ENCODE peak calls at places on chromosome 6, in nine cellular contexts. U, M, N, V, C, Y, X, F and S are unnamed samples.
A peak's percentile ranks its signal among the peaks of the same experiment; 100 is the strongest.

GRCh38 chr6:106974337-106974998 is at the start of gene CD24:
- DNase-seq in U (no peak), M (peak; percentile 76), N (peak; percentile 88), V (peak; percentile 51), C (peak; percentile 91), Y (no peak), X (no peak), F (no peak), S (no peak)

GRCh38 chr6:36444470-36444869 is 1.7 kb downstream of the KCTD20 start:
- DNase-seq in U (peak; percentile 32), M (no peak), N (no peak), V (peak; percentile 31), C (peak; percentile 25), Y (no peak), X (no peak), F (peak; percentile 81), S (peak; percentile 67)

GRCh38 chr6:30912746-30913520 is 1.1 kb upstream of the VARS2 start:
- DNase-seq in U (no peak), M (no peak), N (no peak), V (no peak), C (no peak), Y (no peak), X (no peak), F (no peak), S (no peak)

GRCh38 chr6:121584591-121585369 is 149.3 kb downstream of the GJA1 start:
- DNase-seq in U (peak; percentile 38), M (no peak), N (no peak), V (no peak), C (no peak), Y (no peak), X (no peak), F (peak; percentile 48), S (peak; percentile 5)

GRCh38 chr6:7137335-7138106 is 29.8 kb downstream of the RREB1 start:
- DNase-seq in U (peak; percentile 51), M (peak; percentile 57), N (peak; percentile 30), V (no peak), C (no peak), Y (no peak), X (peak; percentile 64), F (peak; percentile 58), S (no peak)

GRCh38 chr6:6694825-6695710 is 106.5 kb downstream of the LY86 start:
- DNase-seq in U (no peak), M (peak; percentile 71), N (no peak), V (peak; percentile 35), C (peak; percentile 40), Y (no peak), X (no peak), F (peak; percentile 30), S (no peak)

GRCh38 chr6:169811072-169811471 is 59.6 kb downstream of the ERMARD start:
- DNase-seq in U (no peak), M (peak; percentile 20), N (no peak), V (no peak), C (peak; percentile 3), Y (no peak), X (no peak), F (no peak), S (no peak)

GRCh38 chr6:3523966-3524365 is 67.1 kb upstream of the SLC22A23 start:
- DNase-seq in U (no peak), M (no peak), N (no peak), V (no peak), C (no peak), Y (no peak), X (no peak), F (no peak), S (no peak)

GRCh38 chr6:138036955-138037592 is 70.1 kb downstream of the PERP start:
- DNase-seq in U (peak; percentile 53), M (no peak), N (no peak), V (no peak), C (no peak), Y (no peak), X (no peak), F (no peak), S (no peak)

GRCh38 chr6:138035070-138035469 is 72.1 kb downstream of the PERP start:
- DNase-seq in U (no peak), M (no peak), N (no peak), V (peak; percentile 83), C (no peak), Y (no peak), X (no peak), F (no peak), S (no peak)

GRCh38 chr6:138034229-138034628 is 73.0 kb downstream of the PERP start:
- DNase-seq in U (no peak), M (no peak), N (no peak), V (no peak), C (no peak), Y (no peak), X (no peak), F (no peak), S (no peak)

GRCh38 chr6:138038148-138038870 is 68.9 kb downstream of the PERP start:
- DNase-seq in U (no peak), M (no peak), N (no peak), V (no peak), C (no peak), Y (no peak), X (no peak), F (no peak), S (no peak)

DNA sequence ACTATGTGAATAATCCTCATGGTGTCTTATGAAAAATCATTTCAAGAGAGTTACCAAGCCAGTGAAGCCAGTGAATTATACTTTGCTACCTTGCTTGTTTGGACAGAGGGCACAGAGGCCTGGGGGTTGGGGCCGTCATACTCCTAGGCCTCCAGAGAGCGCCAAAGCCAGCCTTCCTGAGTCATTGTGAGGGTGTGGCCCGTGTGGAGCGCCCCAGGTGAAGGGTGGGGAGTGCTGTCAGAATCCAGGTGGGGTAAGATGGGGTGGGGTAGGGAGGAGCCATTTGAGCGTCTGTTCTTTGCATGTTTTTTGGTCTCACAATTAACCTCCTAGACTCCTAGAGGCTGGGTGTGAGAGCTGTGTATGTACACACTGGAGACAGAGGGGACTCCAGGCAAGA is 71.1 kb downstream of the PERP start:
- DNase-seq in U (no peak), M (peak; percentile 35), N (no peak), V (peak; percentile 65), C (peak; percentile 15), Y (no peak), X (no peak), F (no peak), S (no peak)
- TF ChIP-seq CTCF in U (no peak), M (no peak), N (no peak), V (no peak), C (no peak), Y (no peak), X (no peak), F (no peak), S (no peak)

DNA sequence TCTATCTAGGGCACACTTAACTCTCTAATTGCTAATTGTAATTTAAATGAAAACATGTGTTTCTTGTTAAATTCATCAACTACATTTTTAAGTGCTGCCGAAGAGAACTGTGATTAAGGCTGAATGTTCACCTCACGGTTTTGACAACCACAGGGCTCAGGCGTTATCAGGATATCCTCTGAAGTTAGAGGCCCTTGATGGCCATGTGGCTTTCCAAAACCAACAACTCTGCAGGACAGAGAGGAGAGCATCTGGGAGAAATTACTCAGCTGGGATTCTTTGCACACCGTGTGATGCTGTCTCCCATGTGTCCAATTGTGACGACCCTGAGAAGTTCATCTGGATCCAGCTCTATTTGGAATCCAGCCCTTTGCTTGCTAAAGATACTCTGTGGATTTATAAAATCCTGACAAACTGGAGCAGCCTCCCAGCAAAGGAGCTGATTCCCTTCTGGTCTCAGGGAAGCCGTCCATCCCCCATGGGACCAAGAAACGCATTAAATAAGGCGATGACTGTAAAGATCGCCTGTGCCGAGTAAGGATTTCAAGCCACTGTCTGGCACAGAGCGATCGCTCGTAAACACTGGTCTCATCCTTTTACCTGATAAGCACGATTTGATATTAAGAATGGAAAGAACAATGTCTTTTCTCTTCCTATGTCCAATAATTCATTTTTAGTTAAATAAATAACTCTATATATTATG is 401.1 kb downstream of the CD83 start:
- DNase-seq in U (no peak), M (no peak), N (no peak), V (no peak), C (no peak), Y (no peak), X (no peak), F (no peak), S (peak; percentile 9)
- TF ChIP-seq CTCF in U (no peak), M (no peak), N (no peak), V (no peak), C (no peak), Y (no peak), X (no peak), F (no peak), S (no peak)

GRCh38 chr6:82362144-82362543 is 1.5 kb upstream of the TPBG start:
- DNase-seq in U (no peak), M (no peak), N (no peak), V (no peak), C (no peak), Y (no peak), X (no peak), F (no peak), S (no peak)

GRCh38 chr6:82364087-82365010 is 732 bp downstream of the TPBG start:
- DNase-seq in U (peak; percentile 60), M (peak; percentile 78), N (peak; percentile 74), V (peak; percentile 66), C (peak; percentile 72), Y (peak; percentile 8), X (peak; percentile 74), F (peak; percentile 64), S (no peak)

GRCh38 chr6:82362868-82363267 is 749 bp upstream of the TPBG start:
- DNase-seq in U (peak; percentile 95), M (peak; percentile 33), N (peak; percentile 23), V (peak; percentile 26), C (peak; percentile 54), Y (no peak), X (peak; percentile 93), F (peak; percentile 85), S (peak; percentile 90)

GRCh38 chr6:82365011-82365751 is 1.6 kb downstream of the TPBG start:
- DNase-seq in U (no peak), M (peak; percentile 67), N (peak; percentile 54), V (peak; percentile 34), C (peak; percentile 61), Y (peak; percentile 9), X (peak; percentile 23), F (peak; percentile 27), S (no peak)

DNA sequence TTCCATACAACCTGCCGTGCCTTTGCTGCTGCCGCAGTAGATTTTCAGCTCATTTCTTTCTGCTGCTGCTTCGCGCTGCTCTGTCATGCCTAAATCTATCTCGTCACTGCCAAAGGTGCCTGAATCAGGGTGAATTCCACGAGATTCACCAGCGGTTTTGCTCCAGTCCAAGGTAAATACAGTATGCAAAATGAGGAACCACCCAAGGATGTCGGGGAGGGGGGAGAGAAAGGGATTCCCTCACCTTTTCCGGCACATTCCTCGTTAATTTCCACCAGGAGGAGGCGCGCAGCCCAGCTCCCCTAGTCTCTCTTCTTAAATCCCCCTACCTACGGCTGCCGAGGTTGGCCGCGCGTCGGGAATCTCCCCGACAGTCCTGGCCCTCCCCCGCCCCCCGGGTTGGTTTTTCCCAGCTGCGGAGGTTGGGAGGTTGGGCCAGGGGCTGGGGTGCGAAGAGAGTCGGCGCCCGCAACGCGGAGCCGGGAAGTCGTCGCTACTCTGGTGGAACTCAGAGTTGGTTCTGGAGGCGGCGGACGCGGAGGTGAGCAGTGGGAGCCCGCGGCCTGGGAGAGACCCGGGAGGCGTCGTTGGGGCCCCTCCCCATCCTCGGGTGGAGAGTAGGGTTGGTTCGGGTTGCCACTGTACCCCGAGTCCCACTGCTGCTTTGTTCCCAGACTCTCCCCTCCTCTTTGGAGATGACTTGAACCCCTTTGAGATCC is at the start of gene TPBG:
- DNase-seq in U (peak; percentile 69), M (peak; percentile 89), N (peak; percentile 85), V (peak; percentile 79), C (peak; percentile 79), Y (peak; percentile 12), X (peak; percentile 72), F (peak; percentile 56), S (peak; percentile 54)
- TF ChIP-seq CTCF in U (peak; percentile 72), M (peak; percentile 75), N (peak; percentile 19), V (peak; percentile 31), C (peak; percentile 46), Y (no peak), X (peak; percentile 13), F (peak; percentile 32), S (peak; percentile 49)

DNA sequence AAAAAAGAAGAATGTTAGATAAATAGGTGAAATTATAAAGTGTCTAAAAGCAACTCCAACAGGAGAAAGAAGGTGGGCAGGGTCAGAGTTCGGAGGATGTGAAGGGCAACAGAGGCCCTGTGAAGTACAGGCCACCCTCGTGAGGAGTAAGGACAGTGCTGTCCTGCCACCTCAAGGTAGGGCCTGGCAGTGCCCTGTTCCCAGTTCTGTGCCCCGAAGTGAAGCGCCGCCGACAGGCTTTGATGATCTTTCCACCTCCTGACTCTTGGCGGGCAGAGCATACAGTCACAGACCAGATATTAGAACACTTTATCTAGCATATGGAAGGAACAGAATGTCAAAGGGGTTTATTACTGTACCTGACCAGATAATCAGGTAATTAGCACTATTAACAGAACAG is 75.8 kb downstream of the GJA10 start:
- DNase-seq in U (no peak), M (no peak), N (no peak), V (no peak), C (no peak), Y (no peak), X (no peak), F (no peak), S (no peak)
- TF ChIP-seq CTCF in U (no peak), M (no peak), N (no peak), V (no peak), C (no peak), Y (no peak), X (no peak), F (no peak), S (no peak)